ENCODE peak calls at places on chromosomes 2 and 18, in nine cellular contexts. I is heart right ventricle, G is astrocyte, Q is foreskin fibroblast, C is right lobe of liver, D is fibroblast of pulmonary artery, T is AG04450, M is astrocyte of the spinal cord, R is endodermal cell. W is an unnamed sample.

GRCh38 chr2:236974206-236974605 is 111.5 kb upstream of the COPS8 start:
- DNase-seq in I (no peak), R (peak; percentile 10), D (no peak), Q (no peak), T (no peak), G (no peak), M (no peak), C (no peak), W (no peak)

GRCh38 chr2:33225350-33225749 is 251.1 kb upstream of the RASGRP3 start:
- DNase-seq in G (no peak), M (no peak), T (no peak), I (no peak), D (no peak), C (no peak), R (no peak), Q (no peak), W (no peak)

GRCh38 chr2:80496770-80497169 is 192.2 kb upstream of the LRRTM1 start:
- DNase-seq in M (peak; percentile 71), C (no peak), I (no peak), T (peak; percentile 26), Q (peak; percentile 87), R (no peak), G (peak; percentile 83), D (peak; percentile 67), W (peak; percentile 7)

GRCh38 chr2:203591642-203592041 is 56.5 kb upstream of the RAPH1 start:
- DNase-seq in G (no peak), D (no peak), R (no peak), I (no peak), Q (peak; percentile 48), C (no peak), T (no peak), M (peak; percentile 54), W (no peak)

GRCh38 chr2:173043897-173044472 is 31.7 kb upstream of the MAP3K20 start:
- DNase-seq in G (no peak), T (no peak), M (no peak), C (no peak), R (no peak), I (no peak), D (no peak), Q (no peak), W (no peak)

GRCh38 chr2:10226032-10226724 is 76.5 kb upstream of the HPCAL1 start:
- DNase-seq in D (no peak), R (peak; percentile 28), G (no peak), Q (no peak), M (no peak), C (no peak), T (no peak), I (no peak), W (no peak)

GRCh38 chr2:157971702-157972101 is 95.6 kb upstream of the ACVR1 start:
- DNase-seq in R (no peak), T (no peak), G (no peak), Q (no peak), M (peak; percentile 42), C (no peak), D (no peak), I (no peak), W (no peak)

GRCh38 chr18:22683196-22683676 is 249.9 kb upstream of the RBBP8 start:
- DNase-seq in I (peak; percentile 34), Q (peak; percentile 77), G (peak; percentile 96), T (peak; percentile 74), D (peak; percentile 88), M (peak; percentile 95), C (peak; percentile 83), R (no peak), W (peak; percentile 79)

GRCh38 chr18:69906765-69907164 is 40.9 kb downstream of the CD226 start:
- DNase-seq in C (no peak), I (no peak), G (no peak), T (no peak), D (no peak), R (no peak), Q (no peak), M (no peak), W (no peak)

GRCh38 chr2:25572638-25573037 is 100.7 kb downstream of the DTNB start:
- DNase-seq in I (no peak), Q (peak; percentile 63), R (no peak), D (no peak), T (no peak), C (no peak), M (no peak), G (no peak), W (no peak)

GRCh38 chr18:63895190-63895589 is 7.7 kb downstream of the SERPINB2 start:
- DNase-seq in C (no peak), I (no peak), R (no peak), M (no peak), Q (no peak), T (no peak), G (no peak), D (no peak), W (no peak)

GRCh38 chr2:237964578-237965404 is 2.0 kb upstream of the UBE2F start:
- DNase-seq in D (peak; percentile 96), Q (peak; percentile 46), T (no peak), M (no peak), I (no peak), G (peak; percentile 94), C (no peak), R (no peak), W (peak; percentile 77)

GRCh38 chr2:26178746-26179436 is 6.0 kb downstream of the GAREM2 start:
- DNase-seq in D (no peak), M (no peak), R (peak; percentile 88), T (no peak), C (peak; percentile 39), G (no peak), Q (peak; percentile 72), I (peak; percentile 41), W (no peak)

GRCh38 chr18:59659486-59660187 is 37.6 kb downstream of the CCBE1 start:
- DNase-seq in Q (peak; percentile 64), G (peak; percentile 35), T (no peak), I (no peak), D (no peak), R (no peak), M (peak; percentile 13), C (no peak), W (no peak)

GRCh38 chr2:12424219-12424618 is 292.5 kb upstream of the TRIB2 start:
- DNase-seq in R (no peak), T (no peak), C (no peak), Q (peak; percentile 77), M (no peak), I (no peak), G (no peak), D (no peak), W (no peak)

GRCh38 chr2:210540471-210541257 is 15.7 kb upstream of the CPS1 start:
- DNase-seq in C (no peak), D (no peak), T (no peak), Q (no peak), G (no peak), I (no peak), M (no peak), R (no peak), W (no peak)

GRCh38 chr18:24362757-24363156 is 34.9 kb downstream of the OSBPL1A start:
- DNase-seq in C (no peak), R (no peak), T (no peak), G (no peak), D (no peak), I (no peak), M (peak; percentile 19), Q (no peak), W (no peak)

GRCh38 chr2:8015848-8016580 is 665.8 kb upstream of the ID2 start:
- DNase-seq in Q (no peak), C (no peak), M (no peak), T (no peak), D (no peak), I (no peak), G (no peak), R (no peak), W (peak; percentile 40)
- TF ChIP-seq CTCF in Q (no peak), C (no peak), M (no peak), T (no peak), D (no peak), I (no peak), G (no peak), R (no peak), W (no peak)

DNA sequence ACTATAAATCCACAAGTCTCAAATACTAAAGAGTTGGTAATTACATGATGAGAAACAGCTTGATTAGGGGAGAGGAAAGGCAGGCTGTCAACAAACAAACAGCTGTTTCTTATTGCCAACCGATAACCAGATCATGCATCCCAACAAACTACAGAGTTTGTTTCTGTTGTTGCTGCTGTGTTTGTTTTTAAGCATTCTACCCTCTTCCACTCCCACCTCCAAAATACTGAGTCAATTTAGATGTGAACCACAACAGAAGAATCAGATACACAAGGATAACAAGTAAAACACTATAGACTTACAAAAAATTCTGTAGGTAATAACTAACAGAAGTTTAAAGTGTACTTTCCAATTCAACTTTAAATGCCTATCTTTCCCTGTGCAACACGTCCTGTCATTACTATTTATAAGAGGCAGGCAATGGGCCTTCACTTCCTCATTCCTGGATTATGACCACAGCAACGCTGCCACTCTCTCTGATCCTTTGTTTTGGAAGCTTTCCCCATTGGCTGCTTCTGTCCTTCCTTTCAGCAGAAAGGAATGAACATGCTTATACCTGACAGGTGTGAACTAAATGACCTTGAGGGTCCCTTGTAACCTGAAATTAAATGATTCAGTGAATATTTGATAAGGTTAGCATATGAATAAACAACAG is 152.0 kb downstream of the SRBD1 start:
- DNase-seq in R (peak; percentile 69), I (no peak), C (no peak), G (peak; percentile 66), T (peak; percentile 13), M (peak; percentile 54), Q (peak; percentile 71), D (peak; percentile 75), W (no peak)
- H3K4me3 ChIP-seq in R (no peak overlapping the region), I (no peak overlapping the region), C (no peak overlapping the region), G (no peak overlapping the region), T (no peak overlapping the region), M (no peak overlapping the region), Q (no peak overlapping the region), D (no peak overlapping the region), W (no peak overlapping the region)

GRCh38 chr2:21181957-21182356 is 58.2 kb downstream of the TDRD15 start:
- DNase-seq in T (no peak), I (no peak), M (no peak), Q (no peak), G (no peak), R (no peak), C (no peak), D (no peak), W (no peak)

GRCh38 chr2:21175895-21176646 is 52.3 kb downstream of the TDRD15 start:
- DNase-seq in G (no peak), C (no peak), T (no peak), D (peak; percentile 1), R (no peak), I (no peak), M (no peak), Q (no peak), W (no peak)
- TF ChIP-seq CTCF in G (no peak), C (peak; percentile 47), T (no peak), D (no peak), R (peak; percentile 81), I (peak; percentile 64), M (no peak), Q (no peak), W (no peak)

GRCh38 chr18:26778054-26778393 is 87.5 kb downstream of the AQP4 start:
- DNase-seq in C (no peak), Q (no peak), R (no peak), I (no peak), G (no peak), M (no peak), T (no peak), D (no peak), W (no peak)
- H3K4me3 ChIP-seq in C (no peak overlapping the region), Q (no peak overlapping the region), R (no peak overlapping the region), I (no peak overlapping the region), G (no peak overlapping the region), M (no peak overlapping the region), T (no peak overlapping the region), D (no peak overlapping the region), W (no peak overlapping the region)

GRCh38 chr2:46857871-46858696 is 57.5 kb downstream of the MCFD2 start:
- DNase-seq in R (no peak), Q (peak; percentile 54), G (peak; percentile 99), T (no peak), D (peak; percentile 83), C (no peak), I (no peak), M (peak; percentile 84), W (peak; percentile 93)
- TF ChIP-seq CTCF in R (no peak), Q (no peak), G (no peak), T (no peak), D (no peak), C (no peak), I (no peak), M (no peak), W (peak; percentile 9)